ENCODE peak calls at places on chromosomes 12 and 14, in eight cellular contexts. O, L, J, S, H, M, Y and T are unnamed samples.

GRCh38 chr14:88995437-88996198 is 171.2 kb downstream of the TTC8 start:
- ATAC-seq in O (no peak), L (no peak), J (no peak), S (no peak), H (no peak), M (peak), Y (no peak), T (no peak)

GRCh38 chr12:104751594-104751993 is 206.5 kb downstream of the SLC41A2 start:
- ATAC-seq in O (no peak), L (no peak), J (no peak), S (peak), H (no peak), M (no peak), Y (no peak), T (no peak)

GRCh38 chr14:56379956-56380355 is 199.6 kb upstream of the TMEM260 start:
- ATAC-seq in O (no peak), L (no peak), J (no peak), S (no peak), H (no peak), M (no peak), Y (no peak), T (peak)

GRCh38 chr14:89589400-89590128 is 172.5 kb upstream of the FOXN3 start:
- ATAC-seq in O (peak), L (no peak), J (no peak), S (peak), H (no peak), M (peak), Y (peak), T (no peak)

GRCh38 chr14:91931478-91932088 is 15.9 kb downstream of the FBLN5 start:
- ATAC-seq in O (no peak), L (no peak), J (no peak), S (no peak), H (no peak), M (no peak), Y (no peak), T (peak)

GRCh38 chr12:116436561-116437249 is 122.5 kb upstream of the MAP1LC3B2 start:
- ATAC-seq in O (peak), L (no peak), J (peak), S (no peak), H (no peak), M (no peak), Y (no peak), T (no peak)

GRCh38 chr14:57498659-57499058 is 5.0 kb upstream of the CCDC198 start:
- ATAC-seq in O (no peak), L (no peak), J (no peak), S (no peak), H (no peak), M (peak), Y (no peak), T (no peak)

GRCh38 chr12:30345735-30346445 is 349.8 kb downstream of the IPO8 start:
- ATAC-seq in O (no peak), L (no peak), J (no peak), S (no peak), H (no peak), M (no peak), Y (no peak), T (no peak)

GRCh38 chr12:45695035-45695434 is 34.5 kb upstream of the ARID2 start:
- ATAC-seq in O (no peak), L (peak), J (no peak), S (no peak), H (no peak), M (no peak), Y (no peak), T (no peak)

GRCh38 chr14:59333668-59334067 is 131.5 kb downstream of the GPR135 start:
- ATAC-seq in O (peak), L (no peak), J (no peak), S (no peak), H (no peak), M (peak), Y (no peak), T (peak)

GRCh38 chr12:124295431-124296058 is 652 bp downstream of the RFLNA start:
- ATAC-seq in O (no peak), L (no peak), J (peak), S (no peak), H (peak), M (no peak), Y (peak), T (no peak)

GRCh38 chr14:99931308-99931707 is 133.9 kb upstream of the EVL start:
- ATAC-seq in O (no peak), L (no peak), J (no peak), S (no peak), H (no peak), M (no peak), Y (no peak), T (no peak)

GRCh38 chr12:6788972-6789905 is at the start of gene CD4:
- ATAC-seq in O (no peak), L (no peak), J (no peak), S (no peak), H (no peak), M (peak), Y (peak), T (peak)

GRCh38 chr12:26396402-26396801 is 201.0 kb downstream of the SSPN start:
- ATAC-seq in O (no peak), L (no peak), J (no peak), S (peak), H (no peak), M (no peak), Y (no peak), T (no peak)

GRCh38 chr14:77139540-77140342 is 1.9 kb downstream of the ZDHHC22 start:
- ATAC-seq in O (peak), L (peak), J (peak), S (peak), H (peak), M (peak), Y (peak), T (peak)

GRCh38 chr12:108543642-108544041 is 17.3 kb downstream of the SART3 start:
- ATAC-seq in O (no peak), L (no peak), J (no peak), S (no peak), H (no peak), M (no peak), Y (no peak), T (no peak)

GRCh38 chr14:72816287-72816686 is 77.6 kb downstream of the DPF3 start:
- ATAC-seq in O (no peak), L (no peak), J (no peak), S (peak), H (no peak), M (no peak), Y (no peak), T (no peak)

GRCh38 chr12:9697619-9698018 is 28.1 kb downstream of the CLEC2D start:
- ATAC-seq in O (no peak), L (no peak), J (no peak), S (no peak), H (no peak), M (no peak), Y (no peak), T (no peak)

GRCh38 chr12:46300906-46301305 is 32.1 kb upstream of the SLC38A1 start:
- ATAC-seq in O (no peak), L (no peak), J (no peak), S (no peak), H (no peak), M (no peak), Y (no peak), T (no peak)

GRCh38 chr14:29558516-29558915 is 369.1 kb downstream of the PRKD1 start:
- ATAC-seq in O (no peak), L (no peak), J (no peak), S (no peak), H (no peak), M (no peak), Y (no peak), T (no peak)

GRCh38 chr12:77016621-77017020 is 48.7 kb downstream of the E2F7 start:
- ATAC-seq in O (no peak), L (no peak), J (no peak), S (no peak), H (no peak), M (no peak), Y (no peak), T (no peak)

GRCh38 chr14:54671537-54671936 is 104.6 kb downstream of the SAMD4A start:
- ATAC-seq in O (no peak), L (no peak), J (no peak), S (no peak), H (no peak), M (no peak), Y (no peak), T (no peak)

GRCh38 chr14:53840444-53840843 is 116.2 kb downstream of the BMP4 start:
- ATAC-seq in O (no peak), L (no peak), J (no peak), S (no peak), H (peak), M (no peak), Y (no peak), T (no peak)

GRCh38 chr14:100091386-100091785 is 26.2 kb downstream of the EVL start:
- ATAC-seq in O (no peak), L (no peak), J (no peak), S (no peak), H (no peak), M (no peak), Y (no peak), T (no peak)

DNA sequence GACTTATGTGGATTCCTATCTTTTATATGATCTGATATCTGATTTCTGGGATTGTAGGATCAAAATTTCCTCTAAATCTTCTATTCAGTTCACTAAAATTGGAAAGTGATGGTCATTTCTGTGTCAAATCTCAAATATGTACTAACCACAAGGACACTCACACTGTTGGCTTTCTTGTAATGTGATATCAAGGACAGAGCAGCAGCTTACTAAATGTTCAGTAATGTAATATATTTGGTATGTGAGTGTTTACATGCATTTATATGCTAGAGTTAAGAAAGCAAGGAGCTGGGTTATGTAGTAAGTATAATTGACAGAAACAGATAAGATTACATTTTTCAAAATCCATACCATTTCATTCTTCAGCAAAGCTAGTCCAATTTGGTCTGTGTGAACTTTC is 16.5 kb downstream of the PUS7L start:
- ATAC-seq in O (no peak), L (no peak), J (no peak), S (no peak), H (no peak), M (no peak), Y (no peak), T (no peak)
- TF ChIP-seq CTCF in O (no peak), L (no peak), J (no peak), S (no peak), H (no peak), M (no peak), Y (no peak), T (no peak)

GRCh38 chr12:81542065-81542464 is 217.1 kb downstream of the PPFIA2 start:
- ATAC-seq in O (no peak), L (no peak), J (no peak), S (no peak), H (no peak), M (no peak), Y (peak), T (no peak)

GRCh38 chr12:81546811-81547210 is 212.3 kb downstream of the PPFIA2 start:
- ATAC-seq in O (no peak), L (no peak), J (no peak), S (no peak), H (no peak), M (no peak), Y (no peak), T (no peak)

GRCh38 chr12:81543621-81544139 is 215.5 kb downstream of the PPFIA2 start:
- ATAC-seq in O (no peak), L (no peak), J (no peak), S (no peak), H (no peak), M (no peak), Y (no peak), T (no peak)

GRCh38 chr12:81542621-81543020 is 216.5 kb downstream of the PPFIA2 start:
- ATAC-seq in O (no peak), L (no peak), J (no peak), S (no peak), H (no peak), M (no peak), Y (no peak), T (no peak)
- H3K4me3 ChIP-seq in O (no peak), L (no peak), J (no peak), S (no peak), H (no peak), M (no peak), Y (no peak), T (no peak)

DNA sequence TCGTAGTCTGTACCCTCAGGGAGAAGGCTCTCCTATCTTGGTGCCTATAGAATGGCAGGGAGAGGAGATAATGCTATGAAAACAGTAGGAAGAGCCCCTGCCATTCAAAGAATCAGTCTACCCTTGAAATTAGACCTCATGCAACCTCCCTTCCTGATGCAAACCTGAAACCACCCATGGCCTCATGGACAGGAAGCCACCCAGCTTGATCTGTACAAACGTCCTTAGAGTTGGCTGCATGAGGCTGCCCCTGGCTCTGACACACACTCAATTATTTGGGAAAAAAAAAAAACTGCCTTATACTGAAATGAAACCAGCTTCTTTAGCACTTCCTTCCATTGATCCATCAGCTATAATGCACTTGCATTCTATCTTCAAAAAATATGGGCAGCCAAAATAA is 116.6 kb upstream of the BCL2L14 start:
- ATAC-seq in O (no peak), L (no peak), J (no peak), S (peak), H (no peak), M (no peak), Y (no peak), T (no peak)
- TF ChIP-seq POLR2AphosphoS5 in O (no peak), L (no peak), J (no peak), S (no peak), H (no peak), M (no peak), Y (no peak), T (no peak)

GRCh38 chr12:95198914-95199313 is 18.4 kb downstream of the FGD6 start:
- ATAC-seq in O (no peak), L (no peak), J (no peak), S (peak), H (no peak), M (no peak), Y (peak), T (no peak)
- TF ChIP-seq CTCF in O (no peak), L (no peak), J (no peak), S (no peak), H (no peak), M (no peak), Y (no peak), T (no peak)

GRCh38 chr12:51548241-51548640 is 42.8 kb upstream of the SCN8A start:
- ATAC-seq in O (no peak), L (no peak), J (no peak), S (no peak), H (no peak), M (no peak), Y (no peak), T (no peak)
- H3K4me3 ChIP-seq in O (no peak), L (no peak), J (no peak), S (no peak), H (no peak), M (no peak), Y (no peak), T (no peak)

DNA sequence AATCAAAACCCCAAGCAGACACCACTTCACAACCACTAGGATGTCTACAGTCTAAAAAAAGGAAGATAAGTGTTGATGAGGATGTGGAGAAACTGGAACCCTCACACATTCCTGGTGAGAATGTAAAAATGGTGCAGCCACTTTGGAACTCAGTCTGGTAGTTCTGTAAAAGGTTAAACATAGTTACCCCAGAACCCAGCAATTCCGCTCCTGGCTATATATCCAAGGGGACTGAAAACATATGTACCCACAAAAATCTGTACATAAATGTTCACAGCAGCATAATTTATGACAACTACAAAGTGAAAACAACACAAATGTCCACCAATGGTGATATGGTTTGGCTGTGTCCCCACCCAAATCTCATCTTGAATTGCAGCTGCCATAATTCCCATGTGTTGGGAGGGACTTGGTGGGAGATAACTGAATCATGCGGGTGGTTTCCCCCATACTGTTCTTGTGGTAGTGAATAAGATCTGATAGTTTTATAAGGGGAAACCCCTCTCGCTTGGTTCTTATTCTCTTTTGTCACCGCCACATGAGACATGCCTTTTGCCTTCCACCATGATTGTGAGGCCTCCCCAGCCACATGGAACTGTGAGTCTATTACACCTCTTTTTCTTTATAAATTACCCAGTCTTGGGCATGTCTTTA is 46.8 kb downstream of the PRKAB1 start:
- ATAC-seq in O (no peak), L (no peak), J (no peak), S (no peak), H (no peak), M (no peak), Y (no peak), T (no peak)
- TF ChIP-seq POLR2AphosphoS5 in O (no peak), L (no peak), J (no peak), S (no peak), H (no peak), M (no peak), Y (no peak), T (no peak)